ENCODE peak calls at places on chromosomes 5 and 9, in ten cellular contexts. G is BJ, I is adrenal gland, U is neural progenitor cell, D is fibroblast of the aortic adventitia, S is RWPE2, A is cardiac fibroblast, M is left ventricle myocardium inferior, R is AG04450, B is fibroblast of pulmonary artery. E is an unnamed sample.

GRCh38 chr9:75892168-75892901 is 1.9 kb downstream of the PCSK5 start:
- DNase-seq in R (no peak), U (peak), D (peak), A (peak), I (peak), G (no peak), S (no peak), M (peak), B (no peak), E (no peak)

GRCh38 chr9:89000281-89000875 is 9.1 kb downstream of the S1PR3 start:
- DNase-seq in I (no peak), R (no peak), S (no peak), D (no peak), G (no peak), A (no peak), M (no peak), U (no peak), B (no peak), E (no peak)

GRCh38 chr5:96079075-96079474 is 117.4 kb upstream of the ELL2 start:
- DNase-seq in R (peak), M (no peak), I (no peak), D (peak), U (no peak), A (peak), G (peak), B (peak), S (no peak), E (no peak)

GRCh38 chr5:180809403-180810209 is 7.0 kb upstream of the MGAT1 start:
- DNase-seq in R (peak), M (peak), I (peak), D (peak), S (peak), G (no peak), B (peak), A (peak), U (peak), E (peak)

GRCh38 chr5:15585826-15586591 is 86.0 kb downstream of the FBXL7 start:
- DNase-seq in S (no peak), R (no peak), M (no peak), A (no peak), B (no peak), G (peak), U (no peak), I (no peak), D (peak), E (no peak)

GRCh38 chr5:138946831-138947560 is 71.9 kb upstream of the LRRTM2 start:
- DNase-seq in I (no peak), U (no peak), M (no peak), B (no peak), D (no peak), A (no peak), S (peak), R (no peak), G (no peak), E (peak)

GRCh38 chr5:67255881-67256280 is 59.3 kb upstream of the CD180 start:
- DNase-seq in B (peak), U (no peak), D (no peak), S (no peak), A (no peak), I (no peak), M (no peak), R (no peak), G (peak), E (no peak)

GRCh38 chr5:123438244-123438643 is 15.0 kb upstream of the CEP120 start:
- DNase-seq in S (no peak), D (no peak), A (no peak), G (no peak), B (no peak), R (no peak), M (no peak), I (no peak), U (no peak), E (no peak)

GRCh38 chr5:60649288-60649917 is 50.6 kb downstream of the DEPDC1B start:
- DNase-seq in M (no peak), I (no peak), B (peak), A (peak), U (no peak), S (no peak), D (peak), R (peak), G (no peak), E (no peak)

GRCh38 chr9:119934497-119934896 is 565.3 kb upstream of the BRINP1 start:
- DNase-seq in U (no peak), A (no peak), D (no peak), G (no peak), S (no peak), B (no peak), I (no peak), R (no peak), M (no peak), E (no peak)

GRCh38 chr5:73596705-73597328 is 29.2 kb upstream of the ARHGEF28 start:
- DNase-seq in U (peak), B (peak), M (no peak), D (peak), R (no peak), I (no peak), G (no peak), A (peak), S (no peak), E (no peak)

GRCh38 chr5:111461261-111461671 is 51.1 kb downstream of the STARD4 start:
- DNase-seq in I (peak), G (no peak), U (peak), A (no peak), R (no peak), B (peak), S (no peak), M (no peak), D (peak), E (no peak)

GRCh38 chr5:106843812-106844416 is 826.8 kb downstream of the EFNA5 start:
- DNase-seq in M (no peak), U (peak), S (no peak), B (peak), I (no peak), D (no peak), G (no peak), A (peak), R (no peak), E (no peak)
- TF ChIP-seq CTCF in M (no peak), U (peak), S (peak), B (peak), I (no peak), D (no peak), G (no peak), A (no peak), R (peak), E (no peak)

GRCh38 chr9:134293576-134294227 is 32.6 kb upstream of the RXRA start:
- DNase-seq in S (no peak), D (peak), A (no peak), M (peak), I (no peak), R (no peak), G (peak), B (no peak), U (no peak), E (no peak)
- H3K4me3 ChIP-seq in S (no peak), D (peak), A (no peak), M (peak), I (no peak), R (peak), G (no peak), B (no peak), U (no peak), E (no peak)

GRCh38 chr9:69931340-69931739 is 110.7 kb downstream of the CFAP95 start:
- DNase-seq in S (no peak), B (peak), A (peak), D (peak), U (peak), I (no peak), R (no peak), G (no peak), M (no peak), E (no peak)
- TF ChIP-seq CTCF in S (peak), B (peak), A (peak), D (peak), U (peak), I (no peak), R (peak), G (peak), M (no peak), E (no peak)

DNA sequence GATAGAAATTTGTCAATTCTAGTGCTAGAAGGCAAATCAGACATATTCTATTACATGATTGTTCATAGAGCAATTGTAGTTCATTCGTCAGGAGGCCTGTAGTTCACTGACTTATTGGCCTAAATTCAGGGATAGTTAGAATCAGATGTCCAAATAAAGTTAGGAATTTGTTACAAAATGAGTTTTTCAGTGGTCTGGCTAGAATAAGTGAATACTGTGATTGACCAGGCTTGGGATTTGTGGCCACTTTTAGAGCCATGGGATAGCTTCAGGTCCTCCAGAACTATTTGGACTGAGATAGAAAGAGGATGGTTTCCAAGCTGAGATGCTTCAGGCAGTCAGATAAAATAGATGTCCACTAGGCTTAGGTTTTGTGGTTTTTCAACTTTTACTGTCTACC is 199.1 kb upstream of the MPDZ start:
- DNase-seq in U (no peak), I (no peak), S (no peak), A (no peak), M (no peak), B (no peak), G (no peak), D (peak), R (no peak), E (no peak)
- H3K4me3 ChIP-seq in U (no peak), I (no peak), S (no peak), A (no peak), M (no peak), B (no peak), G (no peak), D (no peak), R (no peak), E (no peak)

GRCh38 chr5:65663804-65664521 is 39.1 kb downstream of the SHLD3 start:
- DNase-seq in B (peak), D (peak), S (no peak), R (no peak), G (no peak), A (peak), I (no peak), U (peak), M (no peak), E (no peak)
- TF ChIP-seq CTCF in B (peak), D (peak), S (peak), R (peak), G (peak), A (peak), I (peak), U (peak), M (peak), E (no peak)

GRCh38 chr5:80255425-80255751 is 460 bp downstream of the SERINC5 start:
- DNase-seq in I (peak), S (no peak), G (no peak), M (peak), D (peak), B (peak), U (peak), A (peak), R (no peak), E (peak)
- H3K4me3 ChIP-seq in I (peak), S (peak), G (peak), M (peak), D (peak), B (peak), U (peak), A (peak), R (peak), E (peak)

GRCh38 chr5:142746532-142746931 is 23.6 kb upstream of the ARHGAP26 start:
- DNase-seq in R (no peak), U (no peak), B (no peak), S (no peak), I (no peak), M (no peak), G (no peak), A (no peak), D (no peak), E (no peak)
- TF ChIP-seq CTCF in R (no peak), U (no peak), B (no peak), S (no peak), I (no peak), M (no peak), G (no peak), A (no peak), D (no peak), E (no peak)

DNA sequence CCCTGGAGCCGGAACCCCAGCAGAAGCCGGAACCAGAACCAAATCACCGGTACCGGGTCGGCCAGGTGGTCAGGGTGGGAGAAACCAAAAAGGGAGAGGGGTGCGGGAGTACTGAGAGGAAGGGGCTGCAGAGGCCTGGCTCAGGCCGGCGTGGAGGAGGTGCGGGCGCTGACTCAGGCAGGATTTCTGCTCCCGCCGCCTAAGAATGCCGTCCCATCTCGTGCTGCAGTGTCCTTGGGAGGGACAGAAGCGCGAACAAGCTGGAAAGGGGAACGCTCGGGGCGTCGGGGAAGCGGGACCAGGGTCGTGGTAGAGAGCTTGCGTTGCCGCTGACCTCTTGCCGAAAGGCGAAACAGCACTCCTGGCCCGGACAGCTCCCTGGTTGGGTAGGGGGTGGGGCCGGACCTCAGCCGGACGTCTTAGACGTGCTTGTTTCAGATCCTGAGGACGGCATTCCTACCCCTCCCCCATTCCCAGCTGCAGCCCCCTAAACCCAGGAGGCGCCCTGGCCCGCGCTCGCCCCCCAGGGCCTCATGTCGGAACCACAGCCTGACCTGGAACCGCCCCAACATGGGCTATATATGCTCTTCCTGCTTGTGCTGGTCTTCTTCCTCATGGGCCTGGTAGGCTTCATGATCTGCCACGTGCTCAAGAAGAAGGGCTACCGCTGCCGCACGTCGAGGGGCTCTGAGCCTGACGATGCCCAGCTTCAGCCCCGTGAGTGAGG is 1.1 kb downstream of the RELL2 start:
- DNase-seq in U (peak), M (peak), B (peak), A (peak), I (peak), G (no peak), D (peak), R (no peak), S (peak), E (peak)
- H3K4me3 ChIP-seq in U (peak), M (peak), B (peak), A (peak), I (peak), G (peak), D (peak), R (peak), S (peak), E (peak)

E was measured in lower leg skin.